ENCODE peak calls at places on chromosomes 7 and 10, in seven cellular contexts. T is AG04450; X is RKO; N is activated CD8-positive, alpha-beta memory T cell treated with anti-CD3 and anti-CD28 coated beads for 24 hours; H is brain microvascular endothelial cell; R is stimulated activated CD4-positive, alpha-beta T cell treated with anti-CD3 and anti-CD28 coated beads, TNF-alpha, amount 100 ng/mL, for 1 hour; M is left ventricle myocardium inferior. U is an unnamed sample.

GRCh38 chr10:11264481-11265044 is 246.9 kb downstream of the CELF2 start:
- DNase-seq in R (no peak), T (no peak), M (no peak), N (no peak), X (no peak), H (no peak), U (no peak)

GRCh38 chr7:100578246-100579183 is 4.8 kb upstream of the SAP25 start:
- DNase-seq in H (no peak), R (no peak), X (no peak), M (no peak), N (no peak), T (no peak), U (no peak)

GRCh38 chr10:132878730-132879407 is 63.5 kb downstream of the CFAP46 start:
- DNase-seq in H (no peak), T (no peak), X (no peak), N (no peak), M (no peak), R (no peak), U (no peak)

GRCh38 chr10:97858001-97858439 is 8.4 kb downstream of the GOLGA7B start:
- DNase-seq in T (no peak), H (no peak), N (no peak), X (no peak), R (no peak), M (no peak), U (no peak)

GRCh38 chr7:27409776-27410175 is 167.2 kb downstream of the EVX1 start:
- DNase-seq in M (no peak), N (no peak), R (no peak), H (no peak), X (no peak), T (no peak), U (no peak)

GRCh38 chr7:101165958-101166602 is 711 bp upstream of the VGF start:
- DNase-seq in X (no peak), M (no peak), T (no peak), R (no peak), H (no peak), N (no peak), U (no peak)

GRCh38 chr7:133888061-133888930 is 238.8 kb upstream of the LRGUK start:
- DNase-seq in H (no peak), X (no peak), N (no peak), M (no peak), R (no peak), T (no peak), U (no peak)

GRCh38 chr10:7485267-7485601 is 74.4 kb upstream of the SFMBT2 start:
- DNase-seq in M (no peak), H (no peak), X (no peak), N (no peak), T (no peak), R (no peak), U (no peak)

GRCh38 chr10:77332256-77332655 is 305.4 kb downstream of the KCNMA1 start:
- DNase-seq in T (no peak), R (no peak), N (no peak), M (no peak), X (no peak), H (no peak), U (no peak)

GRCh38 chr7:27096756-27097514 is 1.1 kb upstream of the HOXA1 start:
- DNase-seq in N (peak), M (no peak), T (no peak), H (no peak), X (peak), R (no peak), U (no peak)

GRCh38 chr10:59098387-59098786 is 78.1 kb upstream of the PHYHIPL start:
- DNase-seq in T (peak), R (no peak), M (no peak), X (no peak), H (peak), N (no peak), U (peak)

GRCh38 chr10:3687510-3688081 is 97.4 kb downstream of the KLF6 start:
- DNase-seq in R (no peak), X (no peak), N (no peak), T (no peak), M (no peak), H (no peak), U (no peak)

GRCh38 chr7:75646551-75647102 is 92.1 kb downstream of the HIP1 start:
- DNase-seq in X (no peak), N (no peak), H (no peak), T (no peak), R (no peak), M (no peak), U (no peak)

GRCh38 chr7:83957333-83957732 is 237.3 kb downstream of the SEMA3A start:
- DNase-seq in X (no peak), T (no peak), M (no peak), R (no peak), N (no peak), H (peak), U (no peak)

GRCh38 chr7:30065746-30066145 is 37.5 kb downstream of the PLEKHA8 start:
- DNase-seq in T (no peak), M (no peak), N (no peak), X (no peak), R (no peak), H (no peak), U (no peak)

GRCh38 chr7:15998617-15999016 is 312.1 kb upstream of the MEOX2 start:
- DNase-seq in T (no peak), M (no peak), X (no peak), H (no peak), R (no peak), N (no peak), U (no peak)

GRCh38 chr10:83603708-83604107 is 535.6 kb upstream of the GHITM start:
- DNase-seq in M (no peak), T (no peak), R (no peak), H (peak), N (no peak), X (no peak), U (no peak)

GRCh38 chr7:152144557-152145245 is 119.2 kb downstream of the GALNT11 start:
- DNase-seq in H (no peak), M (no peak), T (no peak), R (no peak), N (no peak), X (no peak), U (no peak)

GRCh38 chr7:763762-764161 is 36.7 kb upstream of the PRKAR1B start:
- DNase-seq in R (no peak), H (no peak), M (no peak), N (no peak), X (no peak), T (no peak), U (no peak)

GRCh38 chr10:82245906-82246305 is 370.9 kb downstream of the NRG3 start:
- DNase-seq in T (no peak), R (no peak), H (no peak), N (no peak), X (no peak), M (no peak), U (no peak)

GRCh38 chr7:134731616-134732015 is 47.8 kb upstream of the CALD1 start:
- DNase-seq in N (no peak), R (no peak), X (no peak), T (no peak), H (no peak), M (no peak), U (no peak)

GRCh38 chr10:80260295-80261243 is 28.9 kb downstream of the MAT1A start:
- DNase-seq in H (peak), N (peak), T (no peak), R (no peak), M (no peak), X (no peak), U (peak)

GRCh38 chr7:41972776-41973175 is 264.2 kb downstream of the GLI3 start:
- DNase-seq in X (no peak), R (no peak), N (no peak), T (no peak), M (no peak), H (no peak), U (no peak)

GRCh38 chr7:20280475-20281351 is 50.0 kb upstream of the ITGB8 start:
- DNase-seq in M (no peak), X (no peak), T (peak), H (peak), N (no peak), R (no peak), U (peak)

GRCh38 chr7:63900394-63901203 is 98.0 kb upstream of the ZNF722 start:
- DNase-seq in R (peak), H (no peak), T (no peak), M (peak), N (peak), X (peak), U (no peak)

GRCh38 chr10:74079028-74079913 is 71.4 kb downstream of the AP3M1 start:
- DNase-seq in M (no peak), R (no peak), H (no peak), T (no peak), X (no peak), N (no peak), U (no peak)

GRCh38 chr10:43411536-43411935 is 2.5 kb upstream of the HNRNPF start:
- DNase-seq in R (no peak), T (no peak), M (no peak), H (no peak), N (no peak), X (peak), U (no peak)

GRCh38 chr10:6148251-6148691 is 54.5 kb upstream of the PFKFB3 start:
- DNase-seq in R (no peak), N (no peak), X (no peak), T (no peak), M (no peak), H (no peak), U (no peak)

GRCh38 chr10:641149-642010 is 48.1 kb downstream of the DIP2C start:
- DNase-seq in H (no peak), M (no peak), N (no peak), X (no peak), R (no peak), T (no peak), U (no peak)

U was measured in astrocyte of the cerebellum.